ENCODE peak calls at places on chromosome 16, in five cellular contexts. B is fibroblast of lung, E is WTC11, K is epithelial cell of esophagus, L is IMR-90. C is an unnamed sample.

GRCh38 chr16:48611329-48612137 is 1.6 kb upstream of the N4BP1 start:
- DNase-seq in B (no peak), L (no peak), K (peak), E (peak), C (no peak)

GRCh38 chr16:559411-560207 is 585 bp upstream of the PRR35 start:
- DNase-seq in E (no peak), L (no peak), K (no peak), B (no peak), C (no peak)

GRCh38 chr16:79752421-79752820 is 151.9 kb upstream of the MAF start:
- DNase-seq in E (no peak), L (no peak), K (peak), B (no peak), C (no peak)

GRCh38 chr16:81431554-81432353 is 12.9 kb upstream of the CMIP start:
- DNase-seq in L (peak), E (no peak), K (no peak), B (peak), C (no peak)

GRCh38 chr16:72195609-72196008 is 23.7 kb upstream of the PMFBP1 start:
- DNase-seq in K (no peak), L (no peak), B (no peak), E (peak), C (no peak)

GRCh38 chr16:10556240-10556639 is 24.2 kb downstream of the EMP2 start:
- DNase-seq in K (no peak), E (no peak), B (no peak), L (no peak), C (no peak)

GRCh38 chr16:15976929-15977637 is 27.7 kb downstream of the ABCC1 start:
- DNase-seq in B (peak), L (peak), E (no peak), K (peak), C (no peak)

GRCh38 chr16:11916524-11917285 is 949 bp upstream of the GSPT1 start:
- DNase-seq in B (peak), L (peak), K (peak), E (no peak), C (no peak)

GRCh38 chr16:4505356-4506153 is 29.4 kb downstream of the HMOX2 start:
- DNase-seq in L (no peak), K (peak), E (no peak), B (no peak), C (no peak)

GRCh38 chr16:50448522-50448921 is 79.7 kb upstream of the BRD7 start:
- DNase-seq in L (no peak), B (no peak), K (no peak), E (peak), C (no peak)

GRCh38 chr16:23388786-23389185 is 64.2 kb downstream of the COG7 start:
- DNase-seq in L (no peak), E (no peak), B (no peak), K (no peak), C (no peak)

GRCh38 chr16:7921360-7921759 is 588.7 kb downstream of the RBFOX1 start:
- DNase-seq in K (no peak), L (no peak), B (no peak), E (no peak), C (no peak)

GRCh38 chr16:22001591-22001990 is 675 bp upstream of the PDZD9 start:
- DNase-seq in B (peak), E (no peak), K (peak), L (peak), C (no peak)

GRCh38 chr16:57366544-57367040 is 5.7 kb upstream of the CX3CL1 start:
- DNase-seq in K (no peak), L (no peak), B (no peak), E (no peak), C (peak)

GRCh38 chr16:25707982-25708583 is 16.3 kb downstream of the HS3ST4 start:
- DNase-seq in B (no peak), L (no peak), K (peak), E (peak), C (no peak)

GRCh38 chr16:15967223-15967546 is 17.8 kb downstream of the ABCC1 start:
- DNase-seq in K (no peak), B (peak), L (no peak), E (no peak), C (no peak)

GRCh38 chr16:47046726-47047602 is 73.5 kb upstream of the DNAJA2 start:
- DNase-seq in B (no peak), K (no peak), L (no peak), E (no peak), C (no peak)

GRCh38 chr16:47043970-47044684 is 70.7 kb upstream of the DNAJA2 start:
- DNase-seq in B (no peak), E (no peak), K (no peak), L (no peak), C (no peak)

GRCh38 chr16:47045459-47045858 is 72.0 kb upstream of the DNAJA2 start:
- DNase-seq in K (no peak), B (peak), E (no peak), L (no peak), C (no peak)

GRCh38 chr16:47043200-47043599 is 69.7 kb upstream of the DNAJA2 start:
- DNase-seq in E (no peak), L (no peak), K (no peak), B (no peak), C (no peak)

DNA sequence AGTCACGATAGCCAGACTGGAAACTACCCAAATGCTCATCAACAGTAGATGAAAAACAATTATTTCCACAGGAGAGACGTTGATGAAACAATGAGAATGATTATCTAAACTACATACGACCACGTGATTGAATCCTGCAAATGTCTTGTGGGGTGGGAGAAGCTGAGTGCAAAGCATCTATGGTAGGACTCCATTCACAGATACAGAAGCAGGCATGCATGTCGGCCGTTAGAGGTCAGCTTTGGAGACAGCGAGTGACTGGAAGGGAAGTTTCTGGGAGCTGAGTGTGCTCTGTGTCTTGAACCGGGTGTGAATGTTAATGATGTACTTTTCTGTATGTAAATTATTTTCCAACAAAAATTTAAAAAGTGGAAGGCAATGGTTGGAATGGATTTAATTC is 71.5 kb upstream of the DNAJA2 start:
- DNase-seq in K (no peak), L (no peak), B (peak), E (no peak), C (no peak)
- TF ChIP-seq CTCF in K (no peak), L (no peak), B (no peak), E (no peak), C (no peak)

GRCh38 chr16:89495121-89495520 is 4.8 kb upstream of the ANKRD11 start:
- DNase-seq in L (peak), E (no peak), K (no peak), B (peak), C (no peak)
- TF ChIP-seq CTCF in L (no peak), E (no peak), K (no peak), B (peak), C (no peak)

GRCh38 chr16:27498426-27498825 is 51.3 kb downstream of the GTF3C1 start:
- DNase-seq in B (no peak), E (no peak), L (no peak), K (no peak), C (no peak)
- TF ChIP-seq CTCF in B (no peak), E (no peak), L (no peak), K (no peak), C (no peak)

GRCh38 chr16:55655709-55656694 is at the start of gene SLC6A2:
- DNase-seq in B (no peak), E (peak), L (no peak), K (peak), C (no peak)
- TF ChIP-seq CTCF in B (no peak), E (no peak), L (no peak), K (peak), C (peak)

GRCh38 chr16:83113811-83114210 is 487.0 kb downstream of the CDH13 start:
- DNase-seq in E (no peak), L (peak), K (no peak), B (no peak), C (no peak)

GRCh38 chr16:83115491-83116232 is 488.9 kb downstream of the CDH13 start:
- DNase-seq in E (no peak), B (no peak), K (peak), L (no peak), C (no peak)

GRCh38 chr16:83110221-83110768 is 483.5 kb downstream of the CDH13 start:
- DNase-seq in B (no peak), L (no peak), K (peak), E (no peak), C (no peak)

GRCh38 chr16:83116274-83116892 is 489.6 kb downstream of the CDH13 start:
- DNase-seq in B (no peak), L (no peak), K (no peak), E (peak), C (no peak)

GRCh38 chr16:83113317-83113716 is 486.5 kb downstream of the CDH13 start:
- DNase-seq in L (peak), E (peak), B (no peak), K (peak), C (peak)
- TF ChIP-seq CTCF in L (peak), E (peak), B (peak), K (peak), C (peak)

GRCh38 chr16:65153365-65154105 is 31.7 kb upstream of the CDH11 start:
- DNase-seq in B (no peak), L (no peak), K (no peak), E (no peak), C (no peak)
- TF ChIP-seq CTCF in B (no peak), L (no peak), K (no peak), E (no peak), C (no peak)

C was measured in endothelial cell of umbilical vein.